ENCODE peak calls at places on chromosomes 2 and 18, in four cellular contexts. One of them, this sample, is unnamed.

GRCh38 chr18:36527740-36528455 is 230.4 kb downstream of the FHOD3 start:
- DNase-seq in GM06990: no peak
- DNase-seq in H9: no peak
- DNase-seq in endothelial cell: no peak
- DNase-seq in this sample: no peak

GRCh38 chr2:217944366-217944765 is 58.4 kb downstream of the TNS1 start:
- DNase-seq in GM06990: no peak
- DNase-seq in H9: no peak
- DNase-seq in endothelial cell: no peak
- DNase-seq in this sample: no peak

GRCh38 chr2:69026026-69026425 is 13.0 kb downstream of the ANTXR1 start:
- DNase-seq in GM06990: peak
- DNase-seq in H9: peak
- DNase-seq in endothelial cell: peak
- DNase-seq in this sample: no peak

GRCh38 chr2:102367331-102367971 is 11.9 kb downstream of the IL18R1 start:
- DNase-seq in GM06990: peak
- DNase-seq in H9: no peak
- DNase-seq in endothelial cell: no peak
- DNase-seq in this sample: no peak

GRCh38 chr2:150791567-150791966 is 304.1 kb upstream of the RND3 start:
- DNase-seq in GM06990: no peak
- DNase-seq in H9: no peak
- DNase-seq in endothelial cell: no peak
- DNase-seq in this sample: no peak

GRCh38 chr2:43319541-43319940 is 93.1 kb upstream of the ZFP36L2 start:
- DNase-seq in GM06990: no peak
- DNase-seq in H9: no peak
- DNase-seq in endothelial cell: no peak
- DNase-seq in this sample: no peak

GRCh38 chr2:174001107-174001506 is 35.9 kb upstream of the SP3 start:
- DNase-seq in GM06990: no peak
- DNase-seq in H9: no peak
- DNase-seq in endothelial cell: no peak
- DNase-seq in this sample: no peak

GRCh38 chr2:19349911-19350677 is 8.3 kb downstream of the OSR1 start:
- DNase-seq in GM06990: peak
- DNase-seq in H9: peak
- DNase-seq in endothelial cell: peak
- DNase-seq in this sample: no peak

GRCh38 chr2:191051825-191052778 is 38.1 kb upstream of the STAT1 start:
- DNase-seq in GM06990: no peak
- DNase-seq in H9: no peak
- DNase-seq in endothelial cell: peak
- DNase-seq in this sample: peak

GRCh38 chr2:150485871-150486538 is 1.5 kb downstream of the RND3 start:
- DNase-seq in GM06990: peak
- DNase-seq in H9: peak
- DNase-seq in endothelial cell: peak
- DNase-seq in this sample: no peak

GRCh38 chr2:73759287-73759764 is 20.6 kb downstream of the DUSP11 start:
- DNase-seq in GM06990: no peak
- DNase-seq in H9: no peak
- DNase-seq in endothelial cell: no peak
- DNase-seq in this sample: no peak

GRCh38 chr2:99337931-99338580 is 867 bp downstream of the EIF5B start:
- DNase-seq in GM06990: peak
- DNase-seq in H9: no peak
- DNase-seq in endothelial cell: no peak
- DNase-seq in this sample: peak

GRCh38 chr18:67589325-67589724 is 72.8 kb upstream of the DSEL start:
- DNase-seq in GM06990: no peak
- DNase-seq in H9: no peak
- DNase-seq in endothelial cell: no peak
- DNase-seq in this sample: no peak

GRCh38 chr18:11336241-11336640 is 186.9 kb upstream of the PIEZO2 start:
- DNase-seq in GM06990: no peak
- DNase-seq in H9: no peak
- DNase-seq in endothelial cell: no peak
- DNase-seq in this sample: no peak

GRCh38 chr2:23566236-23567142 is 181.5 kb downstream of the KLHL29 start:
- DNase-seq in GM06990: no peak
- DNase-seq in H9: peak
- DNase-seq in endothelial cell: peak
- DNase-seq in this sample: no peak

GRCh38 chr2:238657132-238658053 is 190.5 kb upstream of the TWIST2 start:
- DNase-seq in GM06990: no peak
- DNase-seq in H9: peak
- DNase-seq in endothelial cell: no peak
- DNase-seq in this sample: no peak

GRCh38 chr2:134739879-134740301 is 21.1 kb upstream of the TMEM163 start:
- DNase-seq in GM06990: peak
- DNase-seq in H9: no peak
- DNase-seq in endothelial cell: no peak
- DNase-seq in this sample: no peak

GRCh38 chr2:61011649-61012048 is 5.9 kb upstream of the PEX13 start:
- DNase-seq in GM06990: no peak
- DNase-seq in H9: no peak
- DNase-seq in endothelial cell: no peak
- DNase-seq in this sample: no peak

GRCh38 chr18:5164903-5165302 is 32.2 kb downstream of the AKAIN1 start:
- DNase-seq in GM06990: no peak
- DNase-seq in H9: no peak
- DNase-seq in endothelial cell: no peak
- DNase-seq in this sample: no peak

This sample was measured in HAP-1.